ENCODE peak calls at places on chromosomes 2 and 18, in nine cellular contexts. One of them, this sample, is unnamed.

GRCh38 chr2:219570194-219570923 is 980 bp downstream of the OBSL1 start:
- DNase-seq in CD8-positive, alpha-beta T cell: no peak
- DNase-seq in NB4: peak; percentile 48
- DNase-seq in choroid plexus epithelial cell: no peak
- DNase-seq in lower leg skin: no peak
- DNase-seq in brain microvascular endothelial cell: no peak
- DNase-seq in neuronal stem cell: peak; percentile 39
- DNase-seq in cardiac muscle cell: peak; percentile 36
- DNase-seq in CD4-positive, CD25-positive, alpha-beta regulatory T cell: no peak
- DNase-seq in this sample: no peak

GRCh38 chr2:133266075-133266925 is 302.0 kb downstream of the NCKAP5 start:
- DNase-seq in NB4: no peak
- DNase-seq in neuronal stem cell: peak; percentile 44
- DNase-seq in choroid plexus epithelial cell: no peak
- DNase-seq in brain microvascular endothelial cell: no peak
- DNase-seq in CD4-positive, CD25-positive, alpha-beta regulatory T cell: no peak
- DNase-seq in lower leg skin: no peak
- DNase-seq in cardiac muscle cell: peak; percentile 6
- DNase-seq in CD8-positive, alpha-beta T cell: no peak
- DNase-seq in this sample: no peak

GRCh38 chr2:17803492-17803891 is 12.8 kb upstream of the MSGN1 start:
- DNase-seq in choroid plexus epithelial cell: no peak
- DNase-seq in CD8-positive, alpha-beta T cell: no peak
- DNase-seq in cardiac muscle cell: no peak
- DNase-seq in lower leg skin: no peak
- DNase-seq in CD4-positive, CD25-positive, alpha-beta regulatory T cell: no peak
- DNase-seq in neuronal stem cell: no peak
- DNase-seq in brain microvascular endothelial cell: no peak
- DNase-seq in NB4: no peak
- DNase-seq in this sample: no peak

GRCh38 chr18:55422456-55423185 is 165.4 kb downstream of the TCF4 start:
- DNase-seq in brain microvascular endothelial cell: no peak
- DNase-seq in CD8-positive, alpha-beta T cell: no peak
- DNase-seq in neuronal stem cell: no peak
- DNase-seq in cardiac muscle cell: peak; percentile 75
- DNase-seq in lower leg skin: peak; percentile 51
- DNase-seq in CD4-positive, CD25-positive, alpha-beta regulatory T cell: no peak
- DNase-seq in NB4: no peak
- DNase-seq in choroid plexus epithelial cell: no peak
- DNase-seq in this sample: peak; percentile 10

GRCh38 chr2:173978447-173978846 is 13.3 kb upstream of the SP3 start:
- DNase-seq in brain microvascular endothelial cell: no peak
- DNase-seq in CD4-positive, CD25-positive, alpha-beta regulatory T cell: no peak
- DNase-seq in cardiac muscle cell: no peak
- DNase-seq in neuronal stem cell: no peak
- DNase-seq in lower leg skin: no peak
- DNase-seq in CD8-positive, alpha-beta T cell: no peak
- DNase-seq in choroid plexus epithelial cell: no peak
- DNase-seq in NB4: no peak
- DNase-seq in this sample: no peak

GRCh38 chr2:52113338-52113737 is 1081.4 kb upstream of the NRXN1 start:
- DNase-seq in choroid plexus epithelial cell: peak; percentile 40
- DNase-seq in CD8-positive, alpha-beta T cell: no peak
- DNase-seq in neuronal stem cell: no peak
- DNase-seq in cardiac muscle cell: no peak
- DNase-seq in NB4: no peak
- DNase-seq in CD4-positive, CD25-positive, alpha-beta regulatory T cell: no peak
- DNase-seq in brain microvascular endothelial cell: peak; percentile 18
- DNase-seq in lower leg skin: no peak
- DNase-seq in this sample: no peak

GRCh38 chr18:12287131-12287681 is 20.8 kb upstream of the TUBB6 start:
- DNase-seq in CD8-positive, alpha-beta T cell: no peak
- DNase-seq in neuronal stem cell: no peak
- DNase-seq in choroid plexus epithelial cell: peak; percentile 16
- DNase-seq in cardiac muscle cell: no peak
- DNase-seq in lower leg skin: no peak
- DNase-seq in CD4-positive, CD25-positive, alpha-beta regulatory T cell: no peak
- DNase-seq in NB4: no peak
- DNase-seq in brain microvascular endothelial cell: no peak
- DNase-seq in this sample: no peak

GRCh38 chr18:23228102-23229051 is 93.1 kb downstream of the CABLES1 start:
- DNase-seq in lower leg skin: no peak
- DNase-seq in neuronal stem cell: no peak
- DNase-seq in CD8-positive, alpha-beta T cell: peak; percentile 35
- DNase-seq in brain microvascular endothelial cell: peak; percentile 45
- DNase-seq in CD4-positive, CD25-positive, alpha-beta regulatory T cell: peak; percentile 33
- DNase-seq in choroid plexus epithelial cell: peak; percentile 80
- DNase-seq in cardiac muscle cell: no peak
- DNase-seq in NB4: peak; percentile 54
- DNase-seq in this sample: peak; percentile 85

GRCh38 chr2:199485732-199486335 is 28.1 kb upstream of the SATB2 start:
- DNase-seq in CD8-positive, alpha-beta T cell: no peak
- DNase-seq in choroid plexus epithelial cell: peak; percentile 68
- DNase-seq in CD4-positive, CD25-positive, alpha-beta regulatory T cell: no peak
- DNase-seq in NB4: peak; percentile 82
- DNase-seq in lower leg skin: no peak
- DNase-seq in cardiac muscle cell: peak; percentile 62
- DNase-seq in neuronal stem cell: peak; percentile 47
- DNase-seq in brain microvascular endothelial cell: peak; percentile 56
- DNase-seq in this sample: peak; percentile 55

GRCh38 chr18:70263336-70263735 is 25.5 kb upstream of the SOCS6 start:
- DNase-seq in NB4: no peak
- DNase-seq in cardiac muscle cell: no peak
- DNase-seq in brain microvascular endothelial cell: no peak
- DNase-seq in neuronal stem cell: no peak
- DNase-seq in CD8-positive, alpha-beta T cell: no peak
- DNase-seq in lower leg skin: no peak
- DNase-seq in choroid plexus epithelial cell: no peak
- DNase-seq in CD4-positive, CD25-positive, alpha-beta regulatory T cell: no peak
- DNase-seq in this sample: no peak

GRCh38 chr2:62456721-62457539 is 49.1 kb downstream of the TMEM17 start:
- DNase-seq in CD8-positive, alpha-beta T cell: peak; percentile 59
- DNase-seq in brain microvascular endothelial cell: peak; percentile 56
- DNase-seq in lower leg skin: no peak
- DNase-seq in CD4-positive, CD25-positive, alpha-beta regulatory T cell: peak; percentile 55
- DNase-seq in choroid plexus epithelial cell: peak; percentile 75
- DNase-seq in NB4: peak; percentile 78
- DNase-seq in neuronal stem cell: peak; percentile 83
- DNase-seq in cardiac muscle cell: peak; percentile 72
- DNase-seq in this sample: peak; percentile 61
- H3K4me3 ChIP-seq in CD8-positive, alpha-beta T cell: peak overlapping the region; percentile 50
- H3K4me3 ChIP-seq in brain microvascular endothelial cell: peak overlapping the region; percentile 66
- H3K4me3 ChIP-seq in lower leg skin: peak overlapping the region; percentile 21
- H3K4me3 ChIP-seq in CD4-positive, CD25-positive, alpha-beta regulatory T cell: no peak overlapping the region
- H3K4me3 ChIP-seq in choroid plexus epithelial cell: peak overlapping the region; percentile 71
- H3K4me3 ChIP-seq in NB4: peak overlapping the region; percentile 44
- H3K4me3 ChIP-seq in neuronal stem cell: peak overlapping the region; percentile 77
- H3K4me3 ChIP-seq in cardiac muscle cell: peak overlapping the region; percentile 33
- H3K4me3 ChIP-seq in this sample: peak overlapping the region; percentile 67

GRCh38 chr2:202037086-202037485 is 3.4 kb downstream of the FZD7 start:
- DNase-seq in brain microvascular endothelial cell: no peak
- DNase-seq in choroid plexus epithelial cell: no peak
- DNase-seq in NB4: no peak
- DNase-seq in neuronal stem cell: peak; percentile 54
- DNase-seq in CD8-positive, alpha-beta T cell: no peak
- DNase-seq in lower leg skin: no peak
- DNase-seq in cardiac muscle cell: no peak
- DNase-seq in CD4-positive, CD25-positive, alpha-beta regulatory T cell: no peak
- DNase-seq in this sample: no peak
- H3K4me3 ChIP-seq in brain microvascular endothelial cell: peak overlapping the region; percentile 68
- H3K4me3 ChIP-seq in choroid plexus epithelial cell: peak overlapping the region; percentile 44
- H3K4me3 ChIP-seq in NB4: no peak overlapping the region
- H3K4me3 ChIP-seq in neuronal stem cell: peak overlapping the region; percentile 99
- H3K4me3 ChIP-seq in CD8-positive, alpha-beta T cell: no peak overlapping the region
- H3K4me3 ChIP-seq in lower leg skin: no peak overlapping the region
- H3K4me3 ChIP-seq in cardiac muscle cell: peak overlapping the region; percentile 86
- H3K4me3 ChIP-seq in CD4-positive, CD25-positive, alpha-beta regulatory T cell: no peak overlapping the region
- H3K4me3 ChIP-seq in this sample: no peak overlapping the region

GRCh38 chr18:7923105-7923504 is 356.0 kb downstream of the PTPRM start:
- DNase-seq in brain microvascular endothelial cell: no peak
- DNase-seq in CD4-positive, CD25-positive, alpha-beta regulatory T cell: no peak
- DNase-seq in CD8-positive, alpha-beta T cell: no peak
- DNase-seq in NB4: no peak
- DNase-seq in neuronal stem cell: no peak
- DNase-seq in lower leg skin: no peak
- DNase-seq in choroid plexus epithelial cell: no peak
- DNase-seq in cardiac muscle cell: peak; percentile 27
- DNase-seq in this sample: no peak

GRCh38 chr18:7921938-7922587 is 354.9 kb downstream of the PTPRM start:
- DNase-seq in choroid plexus epithelial cell: peak; percentile 75
- DNase-seq in lower leg skin: no peak
- DNase-seq in CD8-positive, alpha-beta T cell: no peak
- DNase-seq in cardiac muscle cell: peak; percentile 84
- DNase-seq in brain microvascular endothelial cell: peak; percentile 59
- DNase-seq in NB4: no peak
- DNase-seq in neuronal stem cell: no peak
- DNase-seq in CD4-positive, CD25-positive, alpha-beta regulatory T cell: no peak
- DNase-seq in this sample: no peak

GRCh38 chr18:7927119-7927518 is 360.0 kb downstream of the PTPRM start:
- DNase-seq in lower leg skin: no peak
- DNase-seq in choroid plexus epithelial cell: peak; percentile 41
- DNase-seq in brain microvascular endothelial cell: no peak
- DNase-seq in NB4: no peak
- DNase-seq in CD8-positive, alpha-beta T cell: no peak
- DNase-seq in cardiac muscle cell: peak; percentile 58
- DNase-seq in CD4-positive, CD25-positive, alpha-beta regulatory T cell: no peak
- DNase-seq in neuronal stem cell: no peak
- DNase-seq in this sample: no peak

GRCh38 chr18:7924616-7925015 is 357.5 kb downstream of the PTPRM start:
- DNase-seq in neuronal stem cell: no peak
- DNase-seq in cardiac muscle cell: peak; percentile 20
- DNase-seq in CD4-positive, CD25-positive, alpha-beta regulatory T cell: no peak
- DNase-seq in choroid plexus epithelial cell: no peak
- DNase-seq in CD8-positive, alpha-beta T cell: no peak
- DNase-seq in NB4: no peak
- DNase-seq in lower leg skin: no peak
- DNase-seq in brain microvascular endothelial cell: no peak
- DNase-seq in this sample: no peak

DNA sequence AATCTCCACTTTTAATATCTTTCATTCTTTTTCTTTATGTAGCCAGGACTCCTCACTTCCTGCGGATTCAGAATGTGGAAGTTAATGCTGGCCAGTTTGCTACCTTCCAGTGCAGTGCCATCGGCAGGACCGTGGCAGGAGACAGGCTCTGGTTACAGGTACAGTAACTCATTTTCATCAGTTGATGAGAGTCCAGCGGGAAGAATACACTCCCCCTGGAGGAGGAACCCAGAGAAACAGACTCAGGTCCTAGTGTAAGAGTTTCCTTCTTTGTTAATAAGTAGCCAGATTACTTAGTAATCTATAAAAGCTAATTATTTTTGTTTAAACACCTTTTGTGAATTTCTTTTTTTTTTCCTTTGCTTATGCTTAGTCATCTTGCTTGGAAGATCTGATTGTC is 359.4 kb downstream of the PTPRM start:
- DNase-seq in brain microvascular endothelial cell: no peak
- DNase-seq in NB4: peak; percentile 2
- DNase-seq in CD8-positive, alpha-beta T cell: no peak
- DNase-seq in CD4-positive, CD25-positive, alpha-beta regulatory T cell: no peak
- DNase-seq in lower leg skin: no peak
- DNase-seq in choroid plexus epithelial cell: peak; percentile 43
- DNase-seq in neuronal stem cell: no peak
- DNase-seq in cardiac muscle cell: no peak
- DNase-seq in this sample: no peak
- H3K4me3 ChIP-seq in brain microvascular endothelial cell: no peak overlapping the region
- H3K4me3 ChIP-seq in NB4: no peak overlapping the region
- H3K4me3 ChIP-seq in CD8-positive, alpha-beta T cell: no peak overlapping the region
- H3K4me3 ChIP-seq in CD4-positive, CD25-positive, alpha-beta regulatory T cell: no peak overlapping the region
- H3K4me3 ChIP-seq in lower leg skin: no peak overlapping the region
- H3K4me3 ChIP-seq in choroid plexus epithelial cell: no peak overlapping the region
- H3K4me3 ChIP-seq in neuronal stem cell: no peak overlapping the region
- H3K4me3 ChIP-seq in cardiac muscle cell: no peak overlapping the region
- H3K4me3 ChIP-seq in this sample: no peak overlapping the region

DNA sequence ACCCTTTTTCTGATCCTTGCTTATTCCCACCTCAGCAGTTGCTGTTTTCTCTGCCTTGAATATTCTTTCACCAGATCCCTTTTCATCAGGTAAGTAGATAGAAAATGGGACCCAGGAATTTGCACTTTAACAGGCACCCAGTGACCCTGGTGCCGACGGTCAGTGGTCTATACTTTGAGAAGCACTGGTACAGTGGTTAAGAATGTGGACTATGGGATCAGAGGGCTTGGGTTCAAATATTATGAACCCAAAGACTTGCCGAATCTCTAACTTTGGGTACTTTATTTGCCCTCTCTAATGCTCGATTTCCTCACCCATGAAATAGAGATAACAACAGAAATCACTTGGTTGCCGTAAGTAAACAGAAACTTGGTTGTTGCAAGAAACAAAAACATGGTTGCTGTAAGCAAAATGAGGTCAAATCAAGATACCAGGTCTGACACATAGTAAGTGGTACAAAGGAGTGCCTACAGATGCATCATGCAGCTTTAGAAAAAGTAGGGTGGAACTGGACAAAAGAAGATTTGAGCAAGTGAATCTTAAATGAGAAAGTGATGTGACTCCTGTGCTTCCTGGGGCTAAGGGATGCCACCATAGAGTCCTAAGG is 69.5 kb upstream of the GLS start:
- DNase-seq in neuronal stem cell: no peak
- DNase-seq in CD4-positive, CD25-positive, alpha-beta regulatory T cell: no peak
- DNase-seq in cardiac muscle cell: no peak
- DNase-seq in brain microvascular endothelial cell: no peak
- DNase-seq in NB4: no peak
- DNase-seq in CD8-positive, alpha-beta T cell: no peak
- DNase-seq in lower leg skin: no peak
- DNase-seq in choroid plexus epithelial cell: no peak
- DNase-seq in this sample: no peak
- H3K4me3 ChIP-seq in neuronal stem cell: no peak overlapping the region
- H3K4me3 ChIP-seq in CD4-positive, CD25-positive, alpha-beta regulatory T cell: no peak overlapping the region
- H3K4me3 ChIP-seq in cardiac muscle cell: no peak overlapping the region
- H3K4me3 ChIP-seq in brain microvascular endothelial cell: no peak overlapping the region
- H3K4me3 ChIP-seq in NB4: no peak overlapping the region
- H3K4me3 ChIP-seq in CD8-positive, alpha-beta T cell: no peak overlapping the region
- H3K4me3 ChIP-seq in lower leg skin: no peak overlapping the region
- H3K4me3 ChIP-seq in choroid plexus epithelial cell: no peak overlapping the region
- H3K4me3 ChIP-seq in this sample: no peak overlapping the region

GRCh38 chr2:15647622-15648590 is 56.2 kb downstream of the DDX1 start:
- DNase-seq in choroid plexus epithelial cell: no peak
- DNase-seq in cardiac muscle cell: no peak
- DNase-seq in lower leg skin: no peak
- DNase-seq in CD4-positive, CD25-positive, alpha-beta regulatory T cell: no peak
- DNase-seq in NB4: no peak
- DNase-seq in neuronal stem cell: no peak
- DNase-seq in brain microvascular endothelial cell: no peak
- DNase-seq in CD8-positive, alpha-beta T cell: no peak
- DNase-seq in this sample: no peak
- H3K4me3 ChIP-seq in choroid plexus epithelial cell: no peak overlapping the region
- H3K4me3 ChIP-seq in cardiac muscle cell: no peak overlapping the region
- H3K4me3 ChIP-seq in lower leg skin: no peak overlapping the region
- H3K4me3 ChIP-seq in CD4-positive, CD25-positive, alpha-beta regulatory T cell: no peak overlapping the region
- H3K4me3 ChIP-seq in NB4: no peak overlapping the region
- H3K4me3 ChIP-seq in neuronal stem cell: no peak overlapping the region
- H3K4me3 ChIP-seq in brain microvascular endothelial cell: no peak overlapping the region
- H3K4me3 ChIP-seq in CD8-positive, alpha-beta T cell: no peak overlapping the region
- H3K4me3 ChIP-seq in this sample: no peak overlapping the region

DNA sequence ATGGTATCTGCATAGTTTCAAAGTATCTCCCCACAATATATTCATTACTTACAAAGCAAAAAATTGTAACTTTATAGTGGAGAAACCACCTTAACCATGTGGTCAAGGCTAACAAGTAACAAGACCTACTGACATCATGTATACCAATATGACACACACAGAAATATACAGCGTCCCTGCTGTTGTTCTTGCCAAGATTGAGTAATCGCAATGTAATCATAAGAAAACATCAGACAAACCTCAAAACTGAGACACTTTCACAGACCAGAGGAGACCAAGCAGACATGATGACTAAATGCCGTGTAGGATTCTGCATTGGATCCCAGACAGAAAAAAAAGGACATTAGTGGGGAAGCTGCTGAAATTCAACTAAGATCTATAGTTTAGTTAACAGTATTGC is 123.0 kb downstream of the ACAA2 start:
- DNase-seq in lower leg skin: no peak
- DNase-seq in CD8-positive, alpha-beta T cell: no peak
- DNase-seq in CD4-positive, CD25-positive, alpha-beta regulatory T cell: no peak
- DNase-seq in brain microvascular endothelial cell: peak; percentile 97
- DNase-seq in cardiac muscle cell: peak; percentile 88
- DNase-seq in choroid plexus epithelial cell: peak; percentile 97
- DNase-seq in neuronal stem cell: no peak
- DNase-seq in NB4: peak; percentile 30
- DNase-seq in this sample: no peak
- H3K4me3 ChIP-seq in lower leg skin: no peak overlapping the region
- H3K4me3 ChIP-seq in CD8-positive, alpha-beta T cell: no peak overlapping the region
- H3K4me3 ChIP-seq in CD4-positive, CD25-positive, alpha-beta regulatory T cell: no peak overlapping the region
- H3K4me3 ChIP-seq in brain microvascular endothelial cell: no peak overlapping the region
- H3K4me3 ChIP-seq in cardiac muscle cell: no peak overlapping the region
- H3K4me3 ChIP-seq in choroid plexus epithelial cell: no peak overlapping the region
- H3K4me3 ChIP-seq in neuronal stem cell: no peak overlapping the region
- H3K4me3 ChIP-seq in NB4: no peak overlapping the region
- H3K4me3 ChIP-seq in this sample: no peak overlapping the region

This sample was measured in GM12865.